ENCODE peak calls at places on chromosomes 13 and 19, in nine cellular contexts. O is fibroblast of the aortic adventitia, C is NCI-H2029, J is mucosa of descending colon, S is IMR-90, B is putamen, F is choroid plexus epithelial cell, Y is iris pigment epithelial cell, E is hepatocyte. I is an unnamed sample.

GRCh38 chr19:14146789-14147216 is 10.4 kb upstream of the ASF1B start:
- DNase-seq in O (peak), C (no peak), J (no peak), S (peak), B (no peak), F (peak), Y (peak), E (no peak), I (peak)

GRCh38 chr19:18443406-18443805 is 5.5 kb upstream of the ISYNA1 start:
- DNase-seq in O (no peak), C (no peak), J (no peak), S (no peak), B (no peak), F (no peak), Y (no peak), E (no peak), I (no peak)

GRCh38 chr13:30805603-30806011 is 70.3 kb downstream of the ALOX5AP start:
- DNase-seq in O (no peak), C (no peak), J (no peak), S (peak), B (peak), F (no peak), Y (no peak), E (no peak), I (no peak)

GRCh38 chr19:410243-410781 is 1.4 kb upstream of the C2CD4C start:
- DNase-seq in O (no peak), C (no peak), J (no peak), S (no peak), B (no peak), F (no peak), Y (no peak), E (no peak), I (no peak)

GRCh38 chr13:33657274-33657673 is 160.7 kb upstream of the RFC3 start:
- DNase-seq in O (no peak), C (no peak), J (no peak), S (no peak), B (no peak), F (no peak), Y (no peak), E (no peak), I (no peak)

GRCh38 chr13:54029226-54029625 is 1000.6 kb downstream of the OLFM4 start:
- DNase-seq in O (no peak), C (no peak), J (no peak), S (no peak), B (no peak), F (peak), Y (peak), E (peak), I (peak)

GRCh38 chr13:113397606-113398425 is 33.9 kb upstream of the GRTP1 start:
- DNase-seq in O (no peak), C (no peak), J (no peak), S (no peak), B (no peak), F (no peak), Y (no peak), E (no peak), I (no peak)

GRCh38 chr19:56383826-56384605 is 9.3 kb downstream of the ZNF582 start:
- DNase-seq in O (no peak), C (no peak), J (no peak), S (peak), B (no peak), F (no peak), Y (peak), E (no peak), I (no peak)

GRCh38 chr13:94291631-94292322 is 187.7 kb downstream of the DCT start:
- DNase-seq in O (no peak), C (no peak), J (no peak), S (no peak), B (no peak), F (no peak), Y (no peak), E (peak), I (no peak)

GRCh38 chr13:41917641-41918040 is 43.3 kb downstream of the VWA8 start:
- DNase-seq in O (peak), C (no peak), J (no peak), S (peak), B (no peak), F (peak), Y (peak), E (no peak), I (no peak)

GRCh38 chr19:18777725-18778389 is 13.2 kb downstream of the COMP start:
- DNase-seq in O (no peak), C (no peak), J (no peak), S (no peak), B (no peak), F (no peak), Y (no peak), E (no peak), I (no peak)

GRCh38 chr13:44396963-44397580 is 23.4 kb downstream of the SERP2 start:
- DNase-seq in O (peak), C (no peak), J (no peak), S (peak), B (no peak), F (peak), Y (peak), E (peak), I (no peak)

GRCh38 chr13:36919833-36920611 is at the start of gene SMAD9:
- DNase-seq in O (peak), C (peak), J (peak), S (peak), B (no peak), F (peak), Y (peak), E (peak), I (peak)

GRCh38 chr13:59034198-59034597 is 1129.5 kb downstream of the DIAPH3 start:
- DNase-seq in O (no peak), C (no peak), J (no peak), S (no peak), B (no peak), F (no peak), Y (no peak), E (no peak), I (no peak)

GRCh38 chr13:110455444-110455843 is 106.1 kb downstream of the RAB20 start:
- DNase-seq in O (no peak), C (no peak), J (no peak), S (no peak), B (no peak), F (no peak), Y (no peak), E (no peak), I (no peak)

GRCh38 chr19:58439576-58440554 is at the start of gene ZNF132:
- DNase-seq in O (peak), C (peak), J (peak), S (peak), B (peak), F (peak), Y (peak), E (peak), I (no peak)

GRCh38 chr13:26052136-26052736 is 420 bp upstream of the SHISA2 start:
- DNase-seq in O (no peak), C (no peak), J (no peak), S (no peak), B (no peak), F (no peak), Y (no peak), E (no peak), I (no peak)

GRCh38 chr19:46731007-46731501 is 14.1 kb upstream of the PRKD2 start:
- DNase-seq in O (peak), C (no peak), J (no peak), S (peak), B (no peak), F (peak), Y (peak), E (no peak), I (peak)

GRCh38 chr19:3970313-3970807 is 539 bp downstream of the DAPK3 start:
- DNase-seq in O (no peak), C (no peak), J (no peak), S (no peak), B (no peak), F (no peak), Y (no peak), E (no peak), I (no peak)

GRCh38 chr13:38763446-38764381 is 76.8 kb downstream of the FREM2 start:
- DNase-seq in O (peak), C (peak), J (no peak), S (peak), B (peak), F (peak), Y (peak), E (peak), I (no peak)

GRCh38 chr13:45385320-45385719 is 32.9 kb downstream of the SLC25A30 start:
- DNase-seq in O (no peak), C (no peak), J (no peak), S (no peak), B (no peak), F (no peak), Y (no peak), E (no peak), I (no peak)

GRCh38 chr13:110347535-110348308 is 40.6 kb downstream of the COL4A2 start:
- DNase-seq in O (peak), C (no peak), J (no peak), S (peak), B (no peak), F (peak), Y (peak), E (no peak), I (peak)

GRCh38 chr19:16861875-16862274 is 26.9 kb upstream of the F2RL3 start:
- DNase-seq in O (no peak), C (no peak), J (no peak), S (no peak), B (no peak), F (peak), Y (no peak), E (no peak), I (no peak)

GRCh38 chr13:59112375-59112774 is 1051.4 kb downstream of the DIAPH3 start:
- DNase-seq in O (peak), C (no peak), J (no peak), S (peak), B (peak), F (peak), Y (peak), E (peak), I (peak)

GRCh38 chr13:110714798-110715394 is 1.4 kb downstream of the ING1 start:
- DNase-seq in O (peak), C (peak), J (peak), S (peak), B (peak), F (peak), Y (peak), E (peak), I (peak)

GRCh38 chr13:61994174-61994573 is 578.5 kb upstream of the PCDH20 start:
- DNase-seq in O (no peak), C (no peak), J (no peak), S (no peak), B (no peak), F (no peak), Y (no peak), E (no peak), I (no peak)

GRCh38 chr19:18869231-18869575 is 26.8 kb downstream of the CERS1 start:
- DNase-seq in O (no peak), C (no peak), J (no peak), S (no peak), B (no peak), F (no peak), Y (no peak), E (no peak), I (no peak)

GRCh38 chr19:44499962-44500949 is at the start of gene ZNF180:
- DNase-seq in O (peak), C (peak), J (peak), S (peak), B (peak), F (peak), Y (peak), E (peak), I (peak)

GRCh38 chr19:49686503-49687088 is 2.8 kb upstream of the ADM5 start:
- DNase-seq in O (no peak), C (no peak), J (no peak), S (no peak), B (no peak), F (no peak), Y (no peak), E (no peak), I (no peak)

GRCh38 chr19:41219924-41220567 is 1.0 kb downstream of the AXL start:
- DNase-seq in O (peak), C (no peak), J (no peak), S (peak), B (no peak), F (peak), Y (peak), E (peak), I (peak)

I was measured in MG63.